ENCODE peak calls at places on chromosomes 16 and 17, in seven cellular contexts. V is cardiac muscle cell; A is transverse colon; H is A549; I is upper lobe of right lung; Y is CD8-positive, alpha-beta T cell; S is IMR-90. B is an unnamed sample.

GRCh38 chr16:82782715-82783251 is 156.0 kb downstream of the CDH13 start:
- DNase-seq in H (no peak), Y (no peak), S (no peak), A (peak), V (no peak), I (no peak), B (no peak)

GRCh38 chr17:40382251-40382650 is 17.7 kb upstream of the GJD3 start:
- DNase-seq in I (no peak), A (no peak), S (no peak), Y (no peak), V (peak), H (no peak), B (no peak)

GRCh38 chr17:72152392-72152727 is 31.5 kb downstream of the SOX9 start:
- DNase-seq in V (peak), S (peak), I (no peak), H (no peak), Y (no peak), A (no peak), B (no peak)

GRCh38 chr17:79985951-79986391 is 49.7 kb downstream of the TBC1D16 start:
- DNase-seq in V (no peak), S (no peak), H (no peak), Y (no peak), I (no peak), A (no peak), B (no peak)

GRCh38 chr16:6031567-6031966 is 934.0 kb upstream of the EEF2KMT start:
- DNase-seq in Y (no peak), I (no peak), V (no peak), A (no peak), H (no peak), S (no peak), B (no peak)

GRCh38 chr17:21381076-21381706 is 5.0 kb downstream of the KCNJ12 start:
- DNase-seq in H (no peak), S (no peak), Y (no peak), A (no peak), V (no peak), I (no peak), B (no peak)

GRCh38 chr16:85935957-85936760 is 37.2 kb downstream of the IRF8 start:
- DNase-seq in S (no peak), Y (peak), A (peak), V (peak), I (no peak), H (no peak), B (no peak)

GRCh38 chr16:16096161-16096857 is 127.0 kb downstream of the ABCC6 start:
- DNase-seq in S (peak), A (peak), V (peak), H (peak), I (no peak), Y (no peak), B (peak)

GRCh38 chr17:2403044-2403443 is 2.2 kb upstream of the MNT start:
- DNase-seq in S (no peak), Y (no peak), H (no peak), I (no peak), A (no peak), V (no peak), B (no peak)

GRCh38 chr16:84072014-84072413 is 29.4 kb upstream of the SLC38A8 start:
- DNase-seq in V (peak), I (no peak), Y (no peak), S (peak), H (no peak), A (no peak), B (no peak)

GRCh38 chr16:49337814-49338350 is 35.7 kb upstream of the C16orf78 start:
- DNase-seq in H (no peak), S (no peak), V (no peak), A (no peak), I (no peak), Y (peak), B (peak)

GRCh38 chr16:70754874-70755600 is 45.9 kb downstream of the VAC14 start:
- DNase-seq in H (no peak), V (no peak), A (no peak), Y (no peak), I (no peak), S (no peak), B (no peak)

GRCh38 chr17:50260501-50260911 is 13.8 kb upstream of the TMEM92 start:
- DNase-seq in S (no peak), I (peak), A (no peak), Y (peak), V (no peak), H (no peak), B (peak)

GRCh38 chr16:87061521-87061920 is 255.7 kb downstream of the C16orf95 start:
- DNase-seq in S (no peak), Y (no peak), I (no peak), A (no peak), V (no peak), H (no peak), B (no peak)

GRCh38 chr16:65388592-65388991 is 266.7 kb upstream of the CDH11 start:
- DNase-seq in V (peak), H (no peak), S (peak), A (no peak), I (no peak), Y (no peak), B (no peak)

GRCh38 chr16:3311496-3311895 is 6.2 kb downstream of the ZNF75A start:
- DNase-seq in Y (no peak), S (no peak), I (no peak), H (no peak), A (no peak), V (no peak), B (no peak)

GRCh38 chr17:75645501-75645888 is 12.3 kb downstream of the SMIM5 start:
- DNase-seq in Y (no peak), S (no peak), A (peak), V (no peak), I (peak), H (peak), B (no peak)

GRCh38 chr16:51049276-51049675 is 101.8 kb downstream of the SALL1 start:
- DNase-seq in V (no peak), I (no peak), A (no peak), S (no peak), Y (no peak), H (no peak), B (no peak)

GRCh38 chr17:73743802-73744201 is 99.6 kb upstream of the SDK2 start:
- DNase-seq in V (no peak), Y (no peak), H (no peak), S (no peak), A (no peak), I (no peak), B (no peak)

GRCh38 chr17:72681844-72682243 is 410.6 kb downstream of the SLC39A11 start:
- DNase-seq in V (no peak), I (no peak), Y (no peak), H (no peak), S (no peak), A (no peak), B (no peak)

GRCh38 chr16:88499314-88499713 is 46.2 kb downstream of the ZFPM1 start:
- DNase-seq in S (no peak), V (no peak), I (no peak), H (no peak), Y (no peak), A (no peak), B (no peak)

GRCh38 chr16:77834600-77834963 is 46.2 kb downstream of the VAT1L start:
- DNase-seq in A (no peak), I (no peak), H (no peak), S (peak), Y (no peak), V (peak), B (no peak)

GRCh38 chr16:66001432-66001831 is 365.1 kb upstream of the CDH5 start:
- DNase-seq in S (peak), A (no peak), Y (no peak), H (no peak), V (no peak), I (no peak), B (no peak)

GRCh38 chr17:41048441-41048840 is 1.3 kb upstream of the KRTAP2-1 start:
- DNase-seq in Y (no peak), V (no peak), S (peak), H (no peak), A (no peak), I (no peak), B (no peak)

GRCh38 chr16:50463581-50464324 is 84.4 kb upstream of the NKD1 start:
- DNase-seq in H (no peak), S (no peak), Y (no peak), V (no peak), I (peak), A (no peak), B (peak)

DNA sequence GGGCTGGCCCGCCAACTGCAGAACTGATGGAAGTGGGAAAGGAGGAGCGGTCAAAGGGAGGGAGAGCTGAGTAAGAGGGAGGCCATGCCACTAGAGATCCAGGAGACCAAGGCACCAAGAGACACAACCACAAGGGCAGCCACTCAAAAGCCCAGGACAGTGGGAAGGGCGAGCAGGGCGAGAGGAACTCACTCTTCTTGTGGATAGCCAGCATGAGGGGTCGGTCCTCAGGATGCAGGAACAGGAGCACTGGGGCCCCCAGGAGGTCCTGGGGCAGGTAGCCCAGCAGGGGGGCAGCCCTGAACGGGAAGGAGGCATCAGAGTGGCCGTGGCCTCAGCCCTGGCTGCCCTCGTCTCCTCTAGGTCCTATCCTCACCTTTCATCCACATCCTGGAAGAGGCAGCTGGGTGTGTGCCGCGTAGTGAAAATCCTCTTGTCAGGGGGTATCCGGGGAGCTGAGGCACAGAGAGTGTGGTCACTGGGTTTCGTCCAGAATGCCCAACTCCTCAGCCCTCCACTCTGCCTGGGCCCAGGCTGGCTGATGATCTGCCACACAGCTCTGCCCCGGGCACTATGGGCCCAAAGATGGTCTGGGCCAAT is 4.3 kb downstream of the PER1 start:
- DNase-seq in V (no peak), A (no peak), S (no peak), H (no peak), Y (no peak), I (no peak), B (peak)
- H3K27ac ChIP-seq in V (no peak), A (peak), S (no peak), H (no peak), Y (no peak), I (peak), B (peak)

GRCh38 chr16:67965668-67966548 is 2.5 kb downstream of the SLC12A4 start:
- DNase-seq in Y (no peak), S (no peak), I (no peak), V (no peak), A (no peak), H (no peak), B (no peak)
- H3K4me3 ChIP-seq in Y (no peak), S (peak), I (peak), V (no peak), A (no peak), H (peak), B (peak)

DNA sequence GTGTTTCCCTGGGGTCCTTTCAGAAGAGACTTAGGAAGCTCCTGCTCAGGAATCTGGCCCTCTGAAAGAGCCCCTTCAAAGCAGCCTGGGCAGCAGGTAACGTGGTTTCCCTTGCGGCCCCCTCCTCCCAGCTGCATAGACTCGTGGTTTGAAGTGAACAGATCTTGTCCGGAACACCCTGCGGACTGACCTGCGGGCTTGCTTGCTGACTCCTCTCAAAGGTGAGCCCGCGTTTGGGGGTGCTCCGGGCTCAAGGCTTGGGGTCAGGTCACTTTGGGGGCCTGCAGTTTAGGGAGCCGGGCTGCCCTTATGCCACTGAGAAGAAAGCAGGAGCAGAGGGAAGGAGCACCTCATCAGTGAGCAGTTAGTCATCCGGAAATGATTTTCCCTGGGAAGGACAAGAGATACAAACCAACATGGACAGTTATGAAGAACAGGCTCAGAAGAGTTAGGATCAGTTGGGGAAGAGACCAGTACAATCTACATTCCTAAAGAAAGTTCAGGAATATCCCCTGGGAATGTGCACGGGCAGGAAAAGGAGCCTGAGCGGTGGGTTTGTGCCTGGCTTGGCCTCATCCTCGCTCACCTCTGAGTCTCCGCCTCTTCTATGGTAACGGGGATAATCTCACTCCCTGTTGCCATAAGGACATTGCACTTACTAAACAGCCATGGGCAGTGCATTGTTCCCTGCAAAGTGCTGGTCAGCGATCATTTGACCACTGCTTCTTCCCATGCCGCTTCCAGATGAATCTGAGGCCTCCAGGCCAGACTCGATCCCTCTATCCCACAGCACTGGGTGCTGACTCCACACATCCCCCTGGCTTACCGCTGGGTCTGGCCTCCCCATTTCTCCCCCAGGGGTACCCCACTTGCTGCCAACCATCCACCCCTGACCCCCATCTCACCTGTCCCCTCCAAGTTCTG is 10.0 kb downstream of the LDHD start:
- DNase-seq in A (no peak), Y (no peak), I (peak), H (no peak), S (no peak), V (no peak), B (no peak)
- H3K27ac ChIP-seq in A (peak), Y (no peak), I (peak), H (peak), S (peak), V (no peak), B (peak)

GRCh38 chr17:48552453-48553189 is 7.7 kb upstream of the HOXB2 start:
- DNase-seq in Y (no peak), H (no peak), I (no peak), A (no peak), S (peak), V (no peak), B (no peak)
- H3K4me3 ChIP-seq in Y (no peak), H (no peak), I (peak), A (no peak), S (peak), V (peak), B (peak)

DNA sequence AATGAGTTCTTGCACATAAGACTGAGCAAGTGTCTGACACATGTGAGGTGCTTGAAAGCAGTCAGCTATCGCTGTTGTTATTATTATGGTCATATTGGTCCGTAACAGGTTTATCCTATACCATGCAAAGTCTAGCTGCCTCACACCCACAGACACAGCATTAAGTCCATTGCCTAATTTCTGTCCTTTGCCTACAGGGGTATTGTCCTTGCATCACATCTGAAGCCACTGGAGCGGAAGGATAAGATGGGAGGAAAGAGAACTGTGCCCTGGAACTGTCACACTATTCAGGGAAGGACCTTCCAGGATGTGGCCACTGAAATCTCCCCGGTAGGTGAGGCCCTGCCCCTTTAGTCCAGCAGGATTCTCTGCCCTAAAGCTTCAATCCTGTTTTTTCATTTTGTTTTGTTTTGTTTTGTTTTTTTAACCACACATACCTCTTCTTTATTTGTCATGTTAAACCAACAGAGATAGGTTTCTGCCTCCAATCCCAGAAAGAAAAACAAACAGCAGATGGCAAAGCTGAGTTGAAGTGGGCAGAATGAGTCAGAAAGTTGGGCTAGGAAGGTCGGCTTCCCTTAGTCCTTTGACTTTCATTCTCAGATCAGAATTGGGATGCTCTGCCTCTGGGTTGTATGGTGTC is 2.2 kb upstream of the EFTUD2 start:
- DNase-seq in Y (no peak), V (peak), S (peak), I (no peak), A (no peak), H (no peak), B (peak)
- H3K27ac ChIP-seq in Y (no peak), V (no peak), S (peak), I (no peak), A (no peak), H (peak), B (no peak)

GRCh38 chr17:48479014-48479402 is 49.0 kb upstream of the SKAP1 start:
- DNase-seq in Y (no peak), S (no peak), H (no peak), V (no peak), A (no peak), I (no peak), B (no peak)

GRCh38 chr17:48483471-48484131 is 47.2 kb downstream of the HOXB1 start:
- DNase-seq in I (no peak), A (peak), V (peak), S (peak), Y (no peak), H (no peak), B (no peak)

GRCh38 chr17:48483004-48483403 is 47.8 kb downstream of the HOXB1 start:
- DNase-seq in S (no peak), I (no peak), Y (no peak), H (no peak), A (no peak), V (no peak), B (no peak)

GRCh38 chr17:48477235-48477634 is 47.2 kb upstream of the SKAP1 start:
- DNase-seq in Y (no peak), H (no peak), I (no peak), S (no peak), A (no peak), V (no peak), B (no peak)

GRCh38 chr17:48478224-48479013 is 48.4 kb upstream of the SKAP1 start:
- DNase-seq in H (no peak), V (peak), Y (no peak), A (no peak), S (no peak), I (no peak), B (no peak)
- H3K4me3 ChIP-seq in H (no peak), V (no peak), Y (no peak), A (no peak), S (no peak), I (no peak), B (no peak)

GRCh38 chr17:82866521-82867214 is 26.8 kb upstream of the ZNF750 start:
- DNase-seq in S (peak), I (no peak), V (peak), Y (no peak), H (no peak), A (no peak), B (no peak)
- H3K27ac ChIP-seq in S (peak), I (peak), V (peak), Y (no peak), H (no peak), A (peak), B (peak)

B was measured in coronary artery.